ENCODE peak calls at places on chromosomes 16 and 17, in six cellular contexts. H is stimulated activated CD8-positive, alpha-beta memory T cell treated with anti-CD3 and anti-CD28 coated beads, Interleukin-15, amount 100 ng/mL, for 24 hours; N is EL; W is stimulated activated CD4-positive, alpha-beta T cell treated with anti-CD3 and anti-CD28 coated beads, TNF-alpha, amount 100 ng/mL, for 24 hours; M is NAMALWA; P is midbrain. I is an unnamed sample.

GRCh38 chr16:48378836-48379235 is 6.4 kb downstream of the SIAH1 start:
- DNase-seq in W (no peak), H (no peak), M (no peak), N (no peak), P (no peak), I (no peak)

GRCh38 chr17:37447641-37448040 is 41.0 kb downstream of the TADA2A start:
- DNase-seq in W (no peak), N (peak), P (no peak), H (no peak), M (no peak), I (no peak)

GRCh38 chr17:81556175-81556691 is 4.1 kb upstream of the FAAP100 start:
- DNase-seq in N (peak), P (no peak), H (no peak), M (no peak), W (no peak), I (no peak)

GRCh38 chr17:74763565-74764387 is 12.4 kb downstream of the NAT9 start:
- DNase-seq in H (no peak), P (peak), N (no peak), W (no peak), M (no peak), I (no peak)

GRCh38 chr16:11133344-11133921 is 122.6 kb downstream of the SOCS1 start:
- DNase-seq in P (peak), N (peak), M (no peak), H (no peak), W (no peak), I (peak)

GRCh38 chr17:9421525-9421924 is 154.1 kb downstream of the STX8 start:
- DNase-seq in H (no peak), P (no peak), W (no peak), M (no peak), N (no peak), I (no peak)

GRCh38 chr16:82535262-82535661 is 91.5 kb upstream of the CDH13 start:
- DNase-seq in P (no peak), N (no peak), W (no peak), H (no peak), M (no peak), I (no peak)

GRCh38 chr16:23466162-23466885 is 13.3 kb upstream of the COG7 start:
- DNase-seq in H (no peak), N (peak), P (no peak), M (no peak), W (no peak), I (peak)

GRCh38 chr17:33864758-33865229 is 390.3 kb upstream of the CCL2 start:
- DNase-seq in M (no peak), W (no peak), N (no peak), P (no peak), H (no peak), I (no peak)